ENCODE peak calls at places on chromosomes 3 and 15, in ten cellular contexts. Y is heart left ventricle, K is CD14-positive monocyte, I is dorsolateral prefrontal cortex, F is AG04450, N is A549, O is prostate gland, B is neural progenitor cell, A is Panc1, R is heart right ventricle. P is an unnamed sample.

GRCh38 chr15:89904519-89904918 is 8.2 kb downstream of the ARPIN start:
- DNase-seq in O (no peak), Y (no peak), K (no peak), B (no peak), F (no peak), I (no peak), A (no peak), R (no peak), N (no peak), P (no peak)

GRCh38 chr3:56845505-56845904 is 43.8 kb upstream of the ARHGEF3 start:
- DNase-seq in I (no peak), K (no peak), R (no peak), F (no peak), O (no peak), Y (no peak), A (no peak), N (no peak), B (no peak), P (no peak)

GRCh38 chr3:85298032-85298431 is 339.2 kb downstream of the CADM2 start:
- DNase-seq in A (no peak), R (no peak), B (no peak), F (no peak), Y (no peak), O (no peak), K (no peak), N (no peak), I (no peak), P (no peak)

GRCh38 chr3:138434875-138435772 is 708 bp downstream of the ESYT3 start:
- DNase-seq in K (no peak), I (no peak), F (no peak), N (peak), R (no peak), Y (no peak), O (no peak), B (peak), A (no peak), P (peak)

GRCh38 chr3:150798122-150798618 is 35.2 kb upstream of the SIAH2 start:
- DNase-seq in I (no peak), A (no peak), F (no peak), N (peak), Y (no peak), O (peak), R (no peak), B (peak), K (no peak), P (peak)

GRCh38 chr3:132432639-132433038 is 15.3 kb downstream of the DNAJC13 start:
- DNase-seq in A (peak), O (no peak), Y (no peak), R (no peak), F (peak), N (peak), I (no peak), B (no peak), K (no peak), P (no peak)

GRCh38 chr3:112231727-112232126 is 62.3 kb downstream of the SLC9C1 start:
- DNase-seq in K (no peak), F (no peak), R (no peak), I (no peak), A (no peak), Y (no peak), O (no peak), N (no peak), B (no peak), P (no peak)

GRCh38 chr15:63488432-63488910 is 15.9 kb upstream of the USP3 start:
- DNase-seq in N (no peak), R (no peak), Y (no peak), B (no peak), K (no peak), I (no peak), O (no peak), F (no peak), A (no peak), P (no peak)

GRCh38 chr3:156563900-156564682 is 9.2 kb upstream of the SSR3 start:
- DNase-seq in A (no peak), N (no peak), Y (no peak), K (no peak), F (no peak), I (no peak), B (no peak), O (no peak), R (no peak), P (no peak)

GRCh38 chr3:23836536-23837230 is 30.9 kb downstream of the UBE2E1 start:
- DNase-seq in Y (no peak), K (no peak), A (no peak), N (no peak), O (no peak), I (no peak), F (no peak), R (no peak), B (no peak), P (no peak)

GRCh38 chr3:10223676-10224639 is 24.3 kb upstream of the TATDN2 start:
- DNase-seq in B (no peak), I (no peak), O (no peak), N (peak), A (no peak), K (peak), F (no peak), Y (no peak), R (no peak), P (no peak)

GRCh38 chr3:133820889-133821675 is 15.5 kb downstream of the SRPRB start:
- DNase-seq in Y (no peak), K (no peak), O (no peak), R (no peak), I (no peak), F (no peak), N (no peak), B (no peak), A (no peak), P (no peak)

GRCh38 chr3:11499144-11499543 is 144.6 kb downstream of the VGLL4 start:
- DNase-seq in O (no peak), F (peak), R (no peak), I (no peak), Y (no peak), K (no peak), B (no peak), N (peak), A (no peak), P (no peak)

GRCh38 chr15:101499863-101500713 is 10.6 kb upstream of the PCSK6 start:
- DNase-seq in F (no peak), N (no peak), R (peak), Y (peak), I (no peak), A (no peak), K (peak), O (peak), B (no peak), P (no peak)

GRCh38 chr15:92226020-92226612 is 167.6 kb upstream of the ST8SIA2 start:
- DNase-seq in A (no peak), O (no peak), I (peak), K (no peak), Y (no peak), B (peak), R (no peak), F (no peak), N (peak), P (no peak)

DNA sequence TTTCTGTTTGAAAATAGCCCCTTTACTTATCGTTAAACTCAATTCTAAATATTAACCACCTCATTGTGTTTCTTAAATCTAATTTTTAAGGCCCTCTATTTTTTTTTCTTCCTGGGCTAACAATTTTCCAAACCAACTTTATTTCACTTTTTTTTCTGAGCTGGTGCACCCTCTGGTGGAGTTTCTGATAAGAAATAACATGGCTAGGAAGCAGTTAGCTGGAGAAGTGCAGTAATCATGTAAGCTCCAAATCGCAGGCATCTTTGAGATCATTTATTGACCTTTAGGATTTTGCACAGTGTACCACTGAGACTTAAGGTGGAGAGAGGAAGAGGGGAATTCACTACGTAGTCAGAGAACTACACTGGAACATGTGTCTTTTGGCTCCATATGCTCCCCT is 6.4 kb downstream of the TMEM207 start:
- DNase-seq in I (no peak), A (no peak), F (no peak), R (no peak), K (no peak), O (no peak), Y (no peak), B (peak), N (peak), P (no peak)
- TF ChIP-seq CTCF in I (peak), A (peak), F (peak), R (no peak), K (no peak), O (no peak), Y (no peak), B (peak), N (peak), P (no peak)

GRCh38 chr3:169812844-169813677 is at the start of the genes LRRC34 and LRRIQ4:
- DNase-seq in F (peak), N (no peak), B (peak), Y (peak), K (peak), A (no peak), R (peak), O (peak), I (peak), P (peak)

GRCh38 chr3:169812124-169812843 is 386 bp upstream of the LRRIQ4 start:
- DNase-seq in F (peak), O (peak), Y (peak), R (peak), B (peak), K (peak), A (no peak), I (peak), N (no peak), P (peak)

GRCh38 chr3:169811606-169812123 is 1.0 kb upstream of the LRRIQ4 start:
- DNase-seq in I (no peak), K (no peak), A (no peak), F (peak), Y (no peak), B (no peak), O (no peak), R (no peak), N (no peak), P (no peak)

GRCh38 chr3:169815590-169816150 is 3.0 kb upstream of the LRRC34 start:
- DNase-seq in N (no peak), F (no peak), R (no peak), A (no peak), Y (no peak), I (no peak), B (no peak), O (no peak), K (no peak), P (no peak)

GRCh38 chr3:169813757-169814517 is 1.2 kb upstream of the LRRC34 start:
- DNase-seq in O (no peak), F (no peak), B (peak), K (peak), A (no peak), I (no peak), N (peak), Y (no peak), R (no peak), P (no peak)
- TF ChIP-seq CTCF in O (no peak), F (no peak), B (peak), K (peak), A (peak), I (no peak), N (peak), Y (no peak), R (no peak), P (no peak)

GRCh38 chr3:128620268-128620691 is 30.3 kb downstream of the RPN1 start:
- DNase-seq in Y (no peak), I (no peak), A (no peak), B (no peak), O (no peak), K (no peak), R (no peak), N (no peak), F (no peak), P (no peak)
- TF ChIP-seq CTCF in Y (no peak), I (no peak), A (no peak), B (no peak), O (no peak), K (no peak), R (no peak), N (no peak), F (no peak), P (no peak)

GRCh38 chr3:170558417-170558816 is 27.5 kb downstream of the SLC7A14 start:
- DNase-seq in O (no peak), Y (no peak), A (no peak), N (no peak), B (no peak), F (no peak), I (no peak), R (no peak), K (no peak), P (no peak)

GRCh38 chr3:170555329-170555728 is 30.5 kb downstream of the SLC7A14 start:
- DNase-seq in N (no peak), F (no peak), I (no peak), Y (no peak), K (no peak), R (no peak), B (no peak), O (no peak), A (no peak), P (no peak)

DNA sequence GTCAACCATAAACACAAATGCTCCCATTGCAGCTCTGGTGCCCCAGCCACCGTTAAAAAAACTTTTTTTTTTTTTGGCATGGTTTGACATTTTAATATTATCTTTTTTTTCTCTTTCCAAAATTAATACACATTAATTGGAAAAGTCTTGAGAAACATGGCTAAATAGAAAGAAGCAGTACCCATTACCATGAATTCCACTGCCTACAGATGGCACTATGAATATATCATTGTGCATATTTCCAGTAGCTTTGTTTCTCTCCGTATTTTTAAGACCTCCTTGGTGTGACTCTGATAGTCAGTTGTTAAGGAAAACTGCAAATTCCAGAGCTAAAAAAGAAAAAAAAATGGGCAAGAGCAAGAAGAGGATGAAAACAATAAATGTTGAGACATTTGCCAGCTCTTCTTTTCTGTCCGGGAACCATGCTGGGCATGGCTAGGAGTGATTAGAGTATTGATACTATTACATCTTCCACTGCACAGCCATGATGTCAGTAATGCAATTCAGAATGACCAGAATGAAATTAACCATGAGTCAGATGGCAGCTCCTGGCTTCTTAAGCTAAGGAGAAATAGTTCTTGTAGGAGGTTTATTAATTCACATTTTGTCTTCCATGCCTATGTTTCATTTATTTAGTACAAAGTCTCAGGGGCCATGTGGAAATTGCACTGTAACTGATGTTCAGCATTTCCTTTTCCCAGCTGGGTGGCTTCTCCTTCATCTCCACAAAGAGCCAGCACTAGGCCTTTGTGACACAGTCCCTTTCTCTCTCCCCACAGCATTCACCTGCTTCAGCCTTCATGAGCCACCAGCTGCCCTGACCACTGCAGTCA is 31.9 kb downstream of the SLC7A14 start:
- DNase-seq in I (no peak), R (no peak), B (no peak), K (no peak), F (no peak), O (no peak), N (no peak), Y (no peak), A (no peak), P (no peak)
- TF ChIP-seq CTCF in I (peak), R (no peak), B (no peak), K (no peak), F (no peak), O (no peak), N (peak), Y (peak), A (peak), P (no peak)

GRCh38 chr3:44077267-44077666 is 164.4 kb upstream of the TOPAZ1 start:
- DNase-seq in Y (no peak), F (no peak), N (no peak), I (no peak), R (no peak), O (no peak), A (no peak), B (peak), K (no peak), P (no peak)
- TF ChIP-seq CTCF in Y (peak), F (no peak), N (no peak), I (no peak), R (no peak), O (no peak), A (peak), B (peak), K (no peak), P (no peak)

GRCh38 chr3:683770-684169 is 409.1 kb upstream of the CNTN6 start:
- DNase-seq in K (no peak), A (no peak), Y (no peak), I (no peak), B (no peak), R (no peak), O (no peak), F (no peak), N (no peak), P (no peak)
- TF ChIP-seq CTCF in K (no peak), A (no peak), Y (no peak), I (no peak), B (no peak), R (no peak), O (no peak), F (no peak), N (no peak), P (no peak)

GRCh38 chr15:69044899-69045298 is 30.4 kb downstream of the NOX5 start:
- DNase-seq in N (peak), B (no peak), Y (no peak), A (no peak), R (no peak), O (no peak), I (no peak), F (no peak), K (no peak), P (no peak)

GRCh38 chr15:69049976-69050375 is 35.5 kb downstream of the NOX5 start:
- DNase-seq in B (no peak), A (no peak), F (no peak), K (no peak), Y (no peak), O (no peak), I (no peak), N (no peak), R (no peak), P (no peak)

GRCh38 chr15:69042531-69042930 is 28.0 kb downstream of the NOX5 start:
- DNase-seq in N (no peak), O (no peak), B (no peak), K (no peak), F (no peak), A (no peak), Y (no peak), I (no peak), R (no peak), P (no peak)

GRCh38 chr15:69046781-69047180 is 32.3 kb downstream of the NOX5 start:
- DNase-seq in B (no peak), N (no peak), O (no peak), F (no peak), A (no peak), R (no peak), I (no peak), Y (no peak), K (no peak), P (no peak)

DNA sequence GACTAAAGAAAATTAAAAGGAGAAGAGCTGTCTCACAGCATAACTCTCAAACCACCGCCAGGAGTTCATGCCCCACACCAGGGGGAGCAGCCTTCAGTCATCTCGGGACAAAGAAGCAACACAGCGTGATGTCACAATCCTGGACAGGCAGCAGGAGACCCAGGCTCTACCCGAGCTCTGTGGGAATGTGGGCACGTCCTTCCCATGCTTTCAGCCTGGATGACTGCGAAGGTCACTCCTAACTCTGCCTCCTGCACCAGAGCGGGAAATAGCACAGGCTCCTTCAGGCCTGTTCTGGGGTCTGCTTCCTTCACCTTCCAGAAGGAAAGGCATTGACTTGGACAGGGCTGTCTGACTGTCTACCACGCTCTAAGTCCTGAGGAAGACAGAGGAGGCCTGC is 31.3 kb downstream of the NOX5 start:
- DNase-seq in O (no peak), B (peak), N (peak), F (no peak), A (no peak), K (no peak), Y (no peak), I (no peak), R (no peak), P (peak)
- TF ChIP-seq CTCF in O (no peak), B (peak), N (no peak), F (peak), A (no peak), K (no peak), Y (no peak), I (no peak), R (no peak), P (no peak)